ENCODE peak calls at places on chromosomes 6 and 20, in nine cellular contexts. O is MM.1S; K is lower lobe of right lung; J is CD8-positive, alpha-beta memory T cell; E is cardiac fibroblast; Y is aorta; Q is CD4-positive, alpha-beta memory T cell; H is thoracic aorta; R is neural progenitor cell. L is an unnamed sample.
A peak's percentile ranks its signal among the peaks of the same experiment; 100 is the strongest.

GRCh38 chr20:47668313-47669156 is 116.7 kb downstream of the SULF2 start:
- DNase-seq in R (no peak), J (no peak), E (no peak), O (no peak), K (no peak), Q (no peak), H (no peak), Y (no peak), L (no peak)

GRCh38 chr20:856361-856775 is 22.9 kb downstream of the FAM110A start:
- DNase-seq in O (no peak), H (no peak), J (peak; percentile 57), Q (peak; percentile 37), K (peak; percentile 60), Y (peak; percentile 79), E (peak; percentile 74), R (no peak), L (no peak)

GRCh38 chr6:41732601-41733348 is 2.6 kb downstream of the TFEB start:
- DNase-seq in K (peak; percentile 42), Y (peak; percentile 66), H (no peak), R (no peak), J (peak; percentile 67), E (no peak), Q (peak; percentile 70), O (peak; percentile 87), L (no peak)

GRCh38 chr20:24779166-24779565 is 169.9 kb upstream of the CST7 start:
- DNase-seq in Y (peak; percentile 36), E (no peak), H (no peak), Q (no peak), O (no peak), R (no peak), K (peak; percentile 11), J (no peak), L (no peak)

GRCh38 chr6:53837875-53838806 is 43.3 kb downstream of the LRRC1 start:
- DNase-seq in E (peak; percentile 34), Q (no peak), O (no peak), R (peak; percentile 74), H (no peak), K (no peak), Y (no peak), J (no peak), L (peak; percentile 37)

GRCh38 chr6:143236151-143236788 is 175.6 kb downstream of the AIG1 start:
- DNase-seq in H (no peak), E (no peak), Q (no peak), Y (no peak), R (no peak), K (no peak), O (no peak), J (no peak), L (no peak)

GRCh38 chr20:57140416-57140965 is 126.0 kb downstream of the BMP7 start:
- DNase-seq in Q (no peak), R (no peak), H (no peak), J (no peak), E (no peak), Y (peak; percentile 20), K (no peak), O (no peak), L (no peak)

GRCh38 chr6:48024956-48025355 is 86.0 kb downstream of the PTCHD4 start:
- DNase-seq in K (no peak), E (no peak), O (no peak), R (no peak), J (no peak), Q (no peak), H (no peak), Y (no peak), L (no peak)

GRCh38 chr6:33609444-33610034 is 11.6 kb upstream of the ITPR3 start:
- DNase-seq in Q (no peak), E (peak; percentile 71), K (no peak), H (no peak), R (no peak), J (no peak), Y (peak; percentile 85), O (no peak), L (no peak)

GRCh38 chr6:66127061-66127460 is 420.0 kb upstream of the EYS start:
- DNase-seq in Y (no peak), O (no peak), R (no peak), J (no peak), H (no peak), E (no peak), K (no peak), Q (no peak), L (no peak)

GRCh38 chr20:50837532-50838321 is 42.9 kb downstream of the BCAS4 start:
- DNase-seq in O (no peak), Y (peak; percentile 81), Q (no peak), H (peak; percentile 77), E (peak; percentile 83), K (no peak), J (no peak), R (no peak), L (no peak)

GRCh38 chr6:34318492-34319470 is 70.0 kb upstream of the SMIM29 start:
- DNase-seq in Q (no peak), H (no peak), J (no peak), K (no peak), O (peak; percentile 16), Y (no peak), E (no peak), R (no peak), L (no peak)

GRCh38 chr6:144027927-144028587 is 20.0 kb upstream of the PLAGL1 start:
- DNase-seq in H (no peak), J (no peak), R (no peak), K (no peak), Q (no peak), O (no peak), Y (no peak), E (no peak), L (no peak)

GRCh38 chr20:61478094-61478493 is 226.0 kb downstream of the CDH4 start:
- DNase-seq in R (no peak), O (no peak), Y (no peak), H (no peak), Q (no peak), J (no peak), K (no peak), E (no peak), L (no peak)
- H3K4me3 ChIP-seq in R (no peak overlapping the region), O (no peak overlapping the region), Y (no peak overlapping the region), H (no peak overlapping the region), Q (no peak overlapping the region), J (no peak overlapping the region), K (no peak overlapping the region), E (no peak overlapping the region), L (no peak overlapping the region)

GRCh38 chr6:87501809-87502572 is 29.2 kb downstream of the SLC35A1 start:
- DNase-seq in K (no peak), R (no peak), O (no peak), Y (no peak), Q (no peak), J (no peak), H (no peak), E (no peak), L (no peak)
- H3K4me3 ChIP-seq in K (no peak overlapping the region), R (no peak overlapping the region), O (no peak overlapping the region), Y (no peak overlapping the region), Q (no peak overlapping the region), J (no peak overlapping the region), H (no peak overlapping the region), E (no peak overlapping the region), L (no peak overlapping the region)

GRCh38 chr6:108166664-108167448 is 1.0 kb downstream of the NR2E1 start:
- DNase-seq in E (no peak), R (peak; percentile 62), O (no peak), J (no peak), Q (no peak), H (no peak), K (no peak), Y (no peak), L (no peak)

GRCh38 chr6:108168026-108168463 is 2.2 kb downstream of the NR2E1 start:
- DNase-seq in O (no peak), R (peak; percentile 48), E (no peak), J (no peak), Q (no peak), H (no peak), K (no peak), Y (no peak), L (no peak)

GRCh38 chr6:108168501-108168979 is 2.7 kb downstream of the NR2E1 start:
- DNase-seq in R (peak; percentile 90), Y (no peak), H (no peak), Q (no peak), J (no peak), K (peak; percentile 65), O (peak; percentile 26), E (peak; percentile 27), L (no peak)

GRCh38 chr6:108165714-108166663 is at the start of gene NR2E1:
- DNase-seq in O (no peak), Q (no peak), E (no peak), J (no peak), H (no peak), K (no peak), Y (no peak), R (peak; percentile 65), L (no peak)

DNA sequence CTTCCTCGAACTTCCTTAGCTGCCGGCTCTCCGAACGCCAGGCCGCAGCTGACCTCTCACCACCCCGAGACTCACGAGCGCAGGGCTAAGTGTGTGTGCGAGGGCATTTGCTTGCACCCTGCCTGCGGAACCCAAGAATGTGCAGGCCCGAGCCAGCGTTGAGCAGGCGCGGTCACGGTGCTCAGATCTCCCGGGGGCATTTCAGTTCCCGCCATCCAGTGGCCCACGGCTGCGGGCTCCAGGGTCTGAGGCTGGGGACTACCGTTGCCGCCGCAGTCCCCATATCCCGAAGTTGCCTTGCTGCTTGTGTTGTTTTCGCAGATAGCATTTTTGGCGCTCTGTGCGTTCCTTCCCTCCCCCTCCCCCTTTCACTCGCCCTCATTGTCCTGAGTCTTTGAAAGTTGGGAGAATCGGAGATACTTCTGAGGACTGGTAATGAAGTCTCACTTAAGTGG is 1.7 kb downstream of the NR2E1 start:
- DNase-seq in H (no peak), O (no peak), Q (no peak), R (peak; percentile 77), J (no peak), K (no peak), Y (no peak), E (no peak), L (no peak)
- H3K4me3 ChIP-seq in H (peak overlapping the region; percentile 49), O (no peak overlapping the region), Q (no peak overlapping the region), R (peak overlapping the region; percentile 42), J (no peak overlapping the region), K (peak overlapping the region; percentile 33), Y (no peak overlapping the region), E (no peak overlapping the region), L (no peak overlapping the region)

GRCh38 chr6:39050453-39051112 is 2.0 kb downstream of the GLP1R start:
- DNase-seq in J (no peak), Y (no peak), E (no peak), O (no peak), Q (no peak), R (no peak), H (no peak), K (no peak), L (no peak)

GRCh38 chr6:39047434-39048327 is 900 bp upstream of the GLP1R start:
- DNase-seq in Q (no peak), H (no peak), O (no peak), J (no peak), R (no peak), Y (no peak), K (no peak), E (no peak), L (no peak)

GRCh38 chr6:39048481-39049399 is at the start of gene GLP1R:
- DNase-seq in R (peak; percentile 61), J (no peak), Y (no peak), H (no peak), E (no peak), K (no peak), O (no peak), Q (no peak), L (no peak)

GRCh38 chr6:39051399-39052122 is 3.0 kb downstream of the GLP1R start:
- DNase-seq in E (no peak), H (no peak), J (no peak), Y (no peak), O (no peak), Q (no peak), R (no peak), K (no peak), L (peak; percentile 7)

GRCh38 chr6:39049575-39050283 is 1.1 kb downstream of the GLP1R start:
- DNase-seq in E (no peak), Q (no peak), K (no peak), Y (no peak), R (peak; percentile 23), J (no peak), H (no peak), O (no peak), L (no peak)
- H3K4me3 ChIP-seq in E (no peak overlapping the region), Q (no peak overlapping the region), K (no peak overlapping the region), Y (no peak overlapping the region), R (no peak overlapping the region), J (no peak overlapping the region), H (no peak overlapping the region), O (no peak overlapping the region), L (no peak overlapping the region)